ENCODE peak calls at places on chromosomes 4 and X, in six cellular contexts. C is Ammon's horn, H is mesenteric fat pad, Z is dermis blood vessel endothelial cell, U is iPS-NIHi11, K is HEK293T. G is an unnamed sample.

GRCh38 chr4:108337923-108338322 is 169.2 kb upstream of the LEF1 start:
- DNase-seq in U (no peak), C (no peak), Z (no peak), H (no peak), K (no peak), G (peak)

GRCh38 chr4:30789219-30789671 is 69.1 kb downstream of the PCDH7 start:
- DNase-seq in U (peak), H (no peak), K (peak), C (no peak), Z (no peak), G (no peak)

GRCh38 chr4:183599284-183599683 is 59.7 kb downstream of the RWDD4 start:
- DNase-seq in U (no peak), Z (no peak), K (no peak), H (no peak), C (no peak), G (no peak)

GRCh38 chr4:158521490-158522111 is at the start of gene RXFP1:
- DNase-seq in H (no peak), C (no peak), Z (no peak), K (no peak), U (no peak), G (no peak)

GRCh38 chrX:112759512-112759911 is 79.8 kb upstream of the LHFPL1 start:
- DNase-seq in K (no peak), H (no peak), U (no peak), Z (no peak), C (no peak), G (no peak)

GRCh38 chr4:114547340-114548134 is 51.1 kb upstream of the UGT8 start:
- DNase-seq in H (no peak), U (no peak), K (no peak), Z (no peak), C (no peak), G (no peak)

GRCh38 chr4:15753786-15754185 is 24.3 kb upstream of the CD38 start:
- DNase-seq in Z (peak), K (no peak), H (no peak), U (no peak), C (no peak), G (no peak)

GRCh38 chr4:89615056-89615455 is 221.9 kb downstream of the SNCA start:
- DNase-seq in H (no peak), K (no peak), U (no peak), Z (no peak), C (no peak), G (no peak)

GRCh38 chr4:89561051-89561450 is 253.5 kb upstream of the GPRIN3 start:
- DNase-seq in U (no peak), K (no peak), C (no peak), Z (no peak), H (no peak), G (no peak)

GRCh38 chr4:20572976-20573375 is 127.3 kb upstream of the PACRGL start:
- DNase-seq in Z (no peak), H (no peak), U (peak), K (no peak), C (no peak), G (no peak)

G was measured in LHCN-M2.